ENCODE peak calls at places on chromosomes 16 and 17, in four cellular contexts. T is K562, G is H1, H is GM12878. V is an unnamed sample.
A peak's percentile ranks its signal among the peaks of the same experiment; 100 is the strongest.

GRCh38 chr17:42276359-42276608 is at the start of gene STAT5B:
- DNase-seq in G (peak; percentile 78), T (peak; percentile 92), H (no peak), V (no peak)

GRCh38 chr17:73363788-73364522 is 52.2 kb upstream of the CDC42EP4 start:
- DNase-seq in T (no peak), H (no peak), G (peak; percentile 59), V (peak; percentile 49)

GRCh38 chr17:68981288-68981687 is 26.1 kb upstream of the ABCA8 start:
- DNase-seq in T (no peak), H (peak; percentile 32), G (no peak), V (peak; percentile 20)

GRCh38 chr16:27475561-27475960 is 73.6 kb downstream of the IL21R start:
- DNase-seq in T (no peak), H (no peak), G (no peak), V (no peak)

GRCh38 chr17:75346906-75347305 is 57.7 kb upstream of the SLC25A19 start:
- DNase-seq in G (no peak), H (no peak), T (peak; percentile 54), V (no peak)

GRCh38 chr17:63622571-63623390 is 564 bp downstream of the MAP3K3 start:
- DNase-seq in T (peak; percentile 76), G (peak; percentile 73), H (no peak), V (peak; percentile 49)

GRCh38 chr16:18931756-18932155 is 5.5 kb upstream of the SMG1 start:
- DNase-seq in G (no peak), H (peak; percentile 47), T (no peak), V (peak; percentile 26)

GRCh38 chr17:76354747-76355310 is 1.1 kb upstream of the PRPSAP1 start:
- DNase-seq in H (no peak), T (peak; percentile 70), G (peak; percentile 48), V (no peak)

GRCh38 chr17:48639136-48639535 is 13.0 kb upstream of the HOXB9 start:
- DNase-seq in G (no peak), T (peak; percentile 74), H (no peak), V (no peak)

GRCh38 chr16:54939537-54940278 is 9.0 kb downstream of the IRX5 start:
- DNase-seq in T (peak; percentile 50), G (peak; percentile 71), H (no peak), V (no peak)

GRCh38 chr17:2364132-2365116 is 27.1 kb downstream of the SGSM2 start:
- DNase-seq in H (no peak), G (no peak), T (no peak), V (no peak)

GRCh38 chr16:868846-869822 is 68.6 kb upstream of the GNG13 start:
- DNase-seq in G (no peak), T (no peak), H (no peak), V (no peak)

GRCh38 chr17:27765353-27765752 is 35.0 kb downstream of the NOS2 start:
- DNase-seq in T (no peak), H (no peak), G (no peak), V (no peak)

GRCh38 chr16:67177743-67178699 is 5.7 kb downstream of the MATCAP1 start:
- DNase-seq in T (peak; percentile 70), H (no peak), G (peak; percentile 86), V (peak; percentile 65)

GRCh38 chr16:87790278-87791023 is 24.7 kb upstream of the KLHDC4 start:
- DNase-seq in H (no peak), T (no peak), G (no peak), V (no peak)

GRCh38 chr16:57038151-57038550 is 48.8 kb downstream of the NLRC5 start:
- DNase-seq in G (no peak), H (no peak), T (no peak), V (no peak)

GRCh38 chr16:84952335-84953050 is 58.8 kb downstream of the ZDHHC7 start:
- DNase-seq in H (peak; percentile 40), T (peak; percentile 90), G (peak; percentile 86), V (peak; percentile 83)

GRCh38 chr17:48459070-48459469 is 29.1 kb upstream of the SKAP1 start:
- DNase-seq in H (no peak), T (no peak), G (no peak), V (no peak)

GRCh38 chr17:81517339-81518112 is 4.9 kb upstream of the ACTG1 start:
- DNase-seq in G (peak; percentile 56), H (peak; percentile 82), T (no peak), V (no peak)

GRCh38 chr17:16516594-16517018 is 24.6 kb upstream of the LRRC75A start:
- DNase-seq in H (no peak), T (peak; percentile 42), G (no peak), V (no peak)

GRCh38 chr16:54657058-54657708 is 273.5 kb upstream of the IRX5 start:
- DNase-seq in H (no peak), T (no peak), G (no peak), V (no peak)

GRCh38 chr16:87922250-87922871 is 14.0 kb downstream of the CA5A start:
- DNase-seq in G (no peak), H (no peak), T (no peak), V (no peak)

GRCh38 chr16:68086336-68086821 is 1.2 kb downstream of the NFATC3 start:
- DNase-seq in T (no peak), H (no peak), G (no peak), V (peak; percentile 69)

GRCh38 chr17:81161972-81162371 is 3.3 kb upstream of the PVALEF start:
- DNase-seq in T (no peak), G (no peak), H (no peak), V (no peak)

GRCh38 chr17:58556833-58557250 is 42.4 kb upstream of the MTMR4 start:
- DNase-seq in T (no peak), G (no peak), H (no peak), V (no peak)

GRCh38 chr16:75486014-75486404 is 9.2 kb downstream of the CHST6 start:
- DNase-seq in H (no peak), T (no peak), G (no peak), V (no peak)

GRCh38 chr17:5329784-5330557 is 47.9 kb downstream of the RABEP1 start:
- DNase-seq in T (no peak), H (peak; percentile 37), G (no peak), V (no peak)

GRCh38 chr17:56640116-56640515 is 46.6 kb downstream of the NOG start:
- DNase-seq in H (no peak), T (peak; percentile 15), G (no peak), V (no peak)

GRCh38 chr16:47492428-47493357 is 31.6 kb downstream of the PHKB start:
- DNase-seq in G (no peak), T (peak; percentile 57), H (peak; percentile 76), V (peak; percentile 92)

GRCh38 chr16:49930841-49931240 is 74.9 kb upstream of the ZNF423 start:
- DNase-seq in T (no peak), H (no peak), G (no peak), V (no peak)

GRCh38 chr17:34171245-34171818 is 83.8 kb upstream of the CCL2 start:
- DNase-seq in T (peak; percentile 84), G (peak; percentile 82), H (no peak), V (peak; percentile 65)

GRCh38 chr17:36892112-36892838 is 45.0 kb upstream of the LHX1 start:
- DNase-seq in T (no peak), H (no peak), G (no peak), V (peak; percentile 57)

GRCh38 chr17:8004899-8005298 is 2.5 kb downstream of the GUCY2D start:
- DNase-seq in H (no peak), G (no peak), T (no peak), V (no peak)

GRCh38 chr17:8005357-8005756 is 2.9 kb downstream of the GUCY2D start:
- DNase-seq in T (no peak), H (no peak), G (no peak), V (no peak)

GRCh38 chr17:8001976-8002645 is at the start of gene GUCY2D:
- DNase-seq in T (no peak), H (no peak), G (no peak), V (no peak)

GRCh38 chr17:8002646-8003593 is 505 bp downstream of the GUCY2D start:
- DNase-seq in T (no peak), H (no peak), G (no peak), V (no peak)

GRCh38 chr17:8003594-8004181 is 1.3 kb downstream of the GUCY2D start:
- DNase-seq in G (no peak), H (no peak), T (no peak), V (no peak)
- TF ChIP-seq EZH2 in G (peak; percentile 75), H (no peak), T (no peak), V (no peak)

GRCh38 chr17:80026359-80027042 is 9.2 kb downstream of the TBC1D16 start:
- DNase-seq in H (no peak), T (no peak), G (no peak), V (no peak)

GRCh38 chr17:80027043-80027435 is 8.6 kb downstream of the TBC1D16 start:
- DNase-seq in T (no peak), H (no peak), G (no peak), V (no peak)

GRCh38 chr17:80029235-80029974 is 6.3 kb downstream of the TBC1D16 start:
- DNase-seq in T (no peak), H (no peak), G (no peak), V (no peak)

GRCh38 chr17:80025796-80026195 is 9.9 kb downstream of the TBC1D16 start:
- DNase-seq in T (no peak), H (no peak), G (no peak), V (no peak)

GRCh38 chr17:80028030-80028429 is 7.6 kb downstream of the TBC1D16 start:
- DNase-seq in H (no peak), G (no peak), T (no peak), V (no peak)
- TF ChIP-seq CHD2 in H (no peak), G (no peak), T (no peak), V (no peak)

GRCh38 chr16:86515780-86516617 is 5.7 kb downstream of the FOXF1 start:
- DNase-seq in T (no peak), G (no peak), H (no peak), V (no peak)
- TF ChIP-seq EZH2 in T (no peak), G (peak; percentile 99), H (no peak), V (no peak)

DNA sequence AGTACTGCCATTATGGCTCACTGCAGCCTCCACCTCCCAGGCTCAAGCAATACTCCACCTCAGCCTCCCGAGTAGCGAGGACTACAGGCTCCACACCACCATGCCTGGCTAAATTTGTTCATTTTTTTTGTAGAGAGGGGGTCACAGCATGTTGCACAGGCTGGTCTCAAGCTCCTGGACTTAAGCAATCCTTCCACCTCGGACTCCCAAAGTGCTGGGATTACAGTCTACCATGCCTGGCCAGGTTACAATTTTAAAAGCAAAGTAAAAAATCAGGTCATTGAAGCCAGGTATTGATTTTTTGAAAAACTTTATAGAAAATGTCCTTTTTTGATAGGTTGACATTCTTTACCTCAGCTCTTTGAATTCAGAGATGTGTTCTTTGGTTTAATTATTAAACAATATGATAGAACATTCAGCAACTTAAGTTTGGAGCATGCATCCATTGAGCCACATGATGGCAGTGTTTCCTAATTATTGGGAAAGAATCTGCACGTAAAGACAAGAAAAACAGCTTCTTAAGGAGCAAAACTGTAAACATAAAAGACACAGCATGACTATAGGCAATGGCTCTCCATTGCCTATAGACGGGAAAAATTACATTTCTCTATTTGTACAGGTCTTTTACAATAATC is 1.7 kb upstream of the SLC16A11 start:
- DNase-seq in H (peak; percentile 53), G (no peak), T (no peak), V (peak; percentile 80)
- TF ChIP-seq CHD2 in H (no peak), G (no peak), T (no peak), V (no peak)

V was measured in HepG2.